ENCODE peak calls at places on chromosomes 16 and 17, in four cellular contexts. One of them, this sample, is unnamed.
A peak's percentile ranks its signal among the peaks of the same experiment; 100 is the strongest.

GRCh38 chr16:14562691-14563491 is 67.2 kb downstream of the PARN start:
- DNase-seq in HepG2: peak; percentile 99
- DNase-seq in K562: no peak
- DNase-seq in H1: no peak
- DNase-seq in this sample: peak; percentile 53

GRCh38 chr16:65770752-65771151 is 595.7 kb upstream of the CDH5 start:
- DNase-seq in K562: no peak
- DNase-seq in H1: no peak
- DNase-seq in HepG2: no peak
- DNase-seq in this sample: no peak

GRCh38 chr17:2054740-2055493 is at the start of gene HIC1:
- DNase-seq in K562: peak; percentile 52
- DNase-seq in H1: peak; percentile 90
- DNase-seq in HepG2: peak; percentile 24
- DNase-seq in this sample: peak; percentile 74

GRCh38 chr16:23781176-23781575 is 26.4 kb downstream of the CHP2 start:
- DNase-seq in HepG2: no peak
- DNase-seq in K562: no peak
- DNase-seq in H1: no peak
- DNase-seq in this sample: no peak

GRCh38 chr16:53504161-53504663 is 1.2 kb upstream of the AKTIP start:
- DNase-seq in HepG2: no peak
- DNase-seq in K562: no peak
- DNase-seq in H1: no peak
- DNase-seq in this sample: peak; percentile 36

GRCh38 chr16:57146735-57147134 is 39.1 kb downstream of the PSME3IP1 start:
- DNase-seq in K562: peak; percentile 52
- DNase-seq in H1: peak; percentile 74
- DNase-seq in HepG2: peak; percentile 28
- DNase-seq in this sample: peak; percentile 62

GRCh38 chr16:72434159-72434558 is 262.2 kb upstream of the PMFBP1 start:
- DNase-seq in K562: no peak
- DNase-seq in HepG2: no peak
- DNase-seq in H1: no peak
- DNase-seq in this sample: no peak

GRCh38 chr17:57559634-57560387 is 185.3 kb downstream of the CCDC182 start:
- DNase-seq in K562: no peak
- DNase-seq in H1: no peak
- DNase-seq in HepG2: no peak
- DNase-seq in this sample: no peak

GRCh38 chr16:1613240-1613639 is 1.1 kb downstream of the CRAMP1 start:
- DNase-seq in K562: no peak
- DNase-seq in H1: no peak
- DNase-seq in HepG2: no peak
- DNase-seq in this sample: no peak

GRCh38 chr17:71948703-71949422 is 172.0 kb upstream of the SOX9 start:
- DNase-seq in H1: no peak
- DNase-seq in HepG2: no peak
- DNase-seq in K562: no peak
- DNase-seq in this sample: no peak

GRCh38 chr17:57781386-57782050 is 36.4 kb upstream of the CCDC182 start:
- DNase-seq in H1: no peak
- DNase-seq in K562: no peak
- DNase-seq in HepG2: no peak
- DNase-seq in this sample: no peak

GRCh38 chr17:57987582-57988300 is at the start of gene VEZF1:
- DNase-seq in H1: no peak
- DNase-seq in K562: peak; percentile 92
- DNase-seq in HepG2: peak; percentile 68
- DNase-seq in this sample: peak; percentile 76

GRCh38 chr16:5323742-5324141 is 226.1 kb upstream of the EEF2KMT start:
- DNase-seq in K562: no peak
- DNase-seq in H1: no peak
- DNase-seq in HepG2: no peak
- DNase-seq in this sample: no peak

DNA sequence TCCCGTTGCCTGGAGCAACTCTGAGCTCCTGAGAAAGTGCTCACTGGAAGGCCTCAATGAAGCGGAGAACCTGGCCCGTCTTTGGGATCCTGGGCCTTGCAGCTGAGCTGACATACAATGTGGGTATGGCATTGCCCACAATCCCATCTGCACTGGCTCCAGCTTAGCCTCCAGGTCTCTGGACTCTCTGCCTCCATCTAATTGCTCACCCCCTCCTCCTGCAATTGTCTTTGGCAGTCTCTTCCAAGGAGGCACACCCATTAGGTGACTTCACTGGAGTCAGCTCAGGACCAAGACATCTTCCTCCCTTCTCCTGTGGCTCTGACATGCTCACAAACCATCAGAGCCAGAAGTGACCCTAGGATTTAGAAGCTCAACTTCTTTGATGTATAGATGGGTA is 1.5 kb downstream of the DLX4 start:
- DNase-seq in K562: no peak
- DNase-seq in HepG2: no peak
- DNase-seq in H1: no peak
- DNase-seq in this sample: no peak
- TF ChIP-seq PHF8 in K562: no peak
- TF ChIP-seq PHF8 in HepG2: no peak
- TF ChIP-seq PHF8 in H1: no peak
- TF ChIP-seq PHF8 in this sample: no peak

DNA sequence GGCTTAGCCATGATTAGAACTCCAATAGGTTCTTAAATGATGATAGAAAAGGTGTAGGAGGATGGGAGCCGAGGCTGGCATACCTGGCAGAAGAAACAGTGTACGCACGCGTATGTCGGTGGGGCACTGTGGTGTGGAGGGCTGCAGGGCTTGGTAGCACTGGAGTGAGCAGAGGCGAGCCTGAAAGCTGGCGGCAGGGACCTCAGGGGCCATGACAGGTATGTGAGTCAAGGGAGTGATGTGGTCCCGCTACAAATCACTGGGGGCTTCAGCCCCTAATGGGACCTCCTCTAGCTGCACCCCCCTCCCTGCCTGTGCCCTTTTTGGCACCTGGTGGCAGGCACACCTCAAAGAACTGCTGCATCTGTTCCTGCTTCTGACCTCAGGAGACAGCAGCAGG is 67.3 kb downstream of the RAI1 start:
- DNase-seq in HepG2: no peak
- DNase-seq in K562: no peak
- DNase-seq in H1: no peak
- DNase-seq in this sample: no peak
- H3K4me3 ChIP-seq in HepG2: no peak overlapping the region
- H3K4me3 ChIP-seq in K562: no peak overlapping the region
- H3K4me3 ChIP-seq in H1: no peak overlapping the region
- H3K4me3 ChIP-seq in this sample: no peak overlapping the region

GRCh38 chr17:75740631-75741077 is 19.4 kb downstream of the ITGB4 start:
- DNase-seq in H1: no peak
- DNase-seq in HepG2: no peak
- DNase-seq in K562: no peak
- DNase-seq in this sample: no peak

GRCh38 chr17:75738218-75738802 is 17.1 kb downstream of the ITGB4 start:
- DNase-seq in H1: no peak
- DNase-seq in HepG2: peak; percentile 57
- DNase-seq in K562: peak; percentile 54
- DNase-seq in this sample: no peak

GRCh38 chr17:75739174-75739573 is 17.9 kb downstream of the ITGB4 start:
- DNase-seq in HepG2: no peak
- DNase-seq in K562: no peak
- DNase-seq in H1: no peak
- DNase-seq in this sample: no peak

GRCh38 chr17:75739801-75740200 is 18.5 kb downstream of the ITGB4 start:
- DNase-seq in K562: no peak
- DNase-seq in H1: no peak
- DNase-seq in HepG2: no peak
- DNase-seq in this sample: no peak

DNA sequence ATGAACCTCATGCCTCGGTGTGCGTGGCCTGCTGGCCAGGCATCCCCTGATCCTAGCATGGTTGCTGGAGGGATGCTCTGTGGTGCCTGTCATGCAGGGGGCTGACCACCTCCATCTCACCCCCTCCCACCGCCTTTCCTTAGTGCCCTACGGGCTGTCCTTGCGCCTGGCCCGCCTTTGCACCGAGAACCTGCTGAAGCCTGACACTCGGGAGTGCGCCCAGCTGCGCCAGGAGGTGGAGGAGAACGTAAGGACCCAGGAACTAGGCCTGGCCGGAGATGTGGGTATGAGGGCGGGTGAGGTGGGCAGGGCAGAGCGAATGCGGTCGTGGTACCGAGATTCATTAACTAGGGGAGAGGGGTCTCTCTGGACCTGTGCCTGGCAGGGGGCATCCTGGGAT is 19.0 kb downstream of the ITGB4 start:
- DNase-seq in H1: no peak
- DNase-seq in HepG2: no peak
- DNase-seq in K562: no peak
- DNase-seq in this sample: no peak
- TF ChIP-seq PHF8 in H1: no peak
- TF ChIP-seq PHF8 in HepG2: no peak
- TF ChIP-seq PHF8 in K562: no peak
- TF ChIP-seq PHF8 in this sample: no peak

GRCh38 chr17:36602924-36603384 is 1.6 kb downstream of the MRM1 start:
- DNase-seq in K562: peak; percentile 71
- DNase-seq in HepG2: peak; percentile 67
- DNase-seq in H1: peak; percentile 79
- DNase-seq in this sample: peak; percentile 81
- H3K4me3 ChIP-seq in K562: peak overlapping the region; percentile 82
- H3K4me3 ChIP-seq in HepG2: peak overlapping the region; percentile 71
- H3K4me3 ChIP-seq in H1: peak overlapping the region; percentile 84
- H3K4me3 ChIP-seq in this sample: peak overlapping the region; percentile 66

DNA sequence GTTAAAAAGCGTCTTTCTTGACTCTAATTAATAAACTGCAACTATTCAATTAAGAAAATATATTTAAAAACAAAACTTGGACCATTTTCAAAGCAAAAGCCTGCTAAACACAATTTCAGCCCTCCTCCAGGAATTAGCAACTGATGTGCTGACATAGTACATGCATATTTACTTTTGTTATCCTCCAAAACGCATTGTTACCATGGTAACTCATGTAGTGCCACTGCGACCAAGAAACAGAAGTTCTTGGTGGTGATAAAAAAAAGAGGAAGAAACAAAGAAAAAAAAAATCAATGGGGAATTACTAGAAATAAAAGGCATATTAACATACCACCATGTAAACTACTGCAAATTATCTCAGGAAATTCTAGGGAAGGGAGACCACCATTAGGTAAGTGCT is 793.4 kb upstream of the CDH8 start:
- DNase-seq in H1: no peak
- DNase-seq in K562: no peak
- DNase-seq in HepG2: no peak
- DNase-seq in this sample: no peak
- TF ChIP-seq PHF8 in H1: no peak
- TF ChIP-seq PHF8 in K562: no peak
- TF ChIP-seq PHF8 in HepG2: no peak
- TF ChIP-seq PHF8 in this sample: no peak

GRCh38 chr17:20825539-20825938 is 217.3 kb downstream of the USP22 start:
- DNase-seq in K562: no peak
- DNase-seq in HepG2: peak; percentile 57
- DNase-seq in H1: no peak
- DNase-seq in this sample: no peak

DNA sequence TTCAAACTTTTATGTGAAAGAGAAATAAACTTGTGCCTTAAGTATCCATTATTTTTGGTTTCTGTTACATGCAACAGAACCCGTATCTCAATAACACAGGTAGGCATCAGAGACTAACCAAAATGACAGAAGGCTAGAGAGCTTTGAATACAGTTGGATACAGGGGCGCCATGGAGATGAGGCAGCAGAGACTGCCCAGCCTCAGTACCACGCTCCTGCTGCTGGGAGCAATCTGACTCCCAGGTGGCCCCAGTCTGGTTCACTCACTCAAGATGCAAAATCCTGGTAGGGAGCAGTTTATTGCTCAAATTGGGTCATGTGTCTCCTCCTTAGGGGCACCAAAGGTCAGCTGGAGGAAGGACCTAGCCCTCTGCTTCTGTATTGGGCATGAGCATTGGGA is 218.9 kb downstream of the USP22 start:
- DNase-seq in H1: no peak
- DNase-seq in HepG2: no peak
- DNase-seq in K562: no peak
- DNase-seq in this sample: no peak
- H3K4me3 ChIP-seq in H1: no peak overlapping the region
- H3K4me3 ChIP-seq in HepG2: no peak overlapping the region
- H3K4me3 ChIP-seq in K562: no peak overlapping the region
- H3K4me3 ChIP-seq in this sample: no peak overlapping the region

GRCh38 chr16:79299154-79299799 is 301.3 kb downstream of the MAF start:
- DNase-seq in K562: no peak
- DNase-seq in H1: peak; percentile 66
- DNase-seq in HepG2: no peak
- DNase-seq in this sample: no peak
- TF ChIP-seq PHF8 in K562: no peak
- TF ChIP-seq PHF8 in H1: no peak
- TF ChIP-seq PHF8 in HepG2: no peak
- TF ChIP-seq PHF8 in this sample: no peak

This sample was measured in A549.